ENCODE peak calls at places on chromosomes 16 and 17, in four cellular contexts. R is kidney epithelial cell, I is fibroblast of mammary gland, V is fibroblast of lung. A is an unnamed sample.

GRCh38 chr16:15055141-15056053 is 477 bp downstream of the NTAN1 start:
- DNase-seq in R (no peak), I (peak; percentile 30), V (peak; percentile 42), A (peak; percentile 17)

GRCh38 chr16:52320930-52321439 is 226.0 kb downstream of the TOX3 start:
- DNase-seq in R (no peak), I (no peak), V (no peak), A (no peak)

GRCh38 chr17:4130715-4131114 is 12.1 kb downstream of the ZZEF1 start:
- DNase-seq in R (no peak), I (peak; percentile 76), V (peak; percentile 6), A (no peak)

GRCh38 chr17:75111777-75112176 is 2.0 kb downstream of the ARMC7 start:
- DNase-seq in R (no peak), I (no peak), V (no peak), A (no peak)

GRCh38 chr17:70787721-70788120 is 618.4 kb downstream of the KCNJ2 start:
- DNase-seq in R (no peak), I (no peak), V (no peak), A (peak; percentile 28)

GRCh38 chr17:39753514-39754160 is 15.9 kb downstream of the GRB7 start:
- DNase-seq in R (no peak), I (peak; percentile 1), V (no peak), A (peak; percentile 47)

GRCh38 chr16:56985288-56985961 is 3.9 kb upstream of the NLRC5 start:
- DNase-seq in R (peak; percentile 62), I (peak; percentile 91), V (peak; percentile 88), A (peak; percentile 94)

GRCh38 chr17:9299695-9300094 is 275.9 kb downstream of the STX8 start:
- DNase-seq in R (no peak), I (no peak), V (no peak), A (no peak)

GRCh38 chr17:36949461-36949927 is 740 bp downstream of the AATF start:
- DNase-seq in R (no peak), I (peak; percentile 50), V (peak; percentile 60), A (no peak)

GRCh38 chr17:36869441-36869840 is 67.8 kb upstream of the LHX1 start:
- DNase-seq in R (no peak), I (no peak), V (no peak), A (no peak)

GRCh38 chr17:40458001-40458791 is 14.9 kb downstream of the IGFBP4 start:
- DNase-seq in R (peak; percentile 42), I (peak; percentile 90), V (peak; percentile 90), A (peak; percentile 68)

GRCh38 chr16:78147846-78148535 is 48.5 kb downstream of the WWOX start:
- DNase-seq in R (no peak), I (no peak), V (no peak), A (no peak)

GRCh38 chr16:72814226-72814625 is 233.7 kb downstream of the ZFHX3 start:
- DNase-seq in R (peak; percentile 38), I (peak; percentile 11), V (no peak), A (no peak)

DNA sequence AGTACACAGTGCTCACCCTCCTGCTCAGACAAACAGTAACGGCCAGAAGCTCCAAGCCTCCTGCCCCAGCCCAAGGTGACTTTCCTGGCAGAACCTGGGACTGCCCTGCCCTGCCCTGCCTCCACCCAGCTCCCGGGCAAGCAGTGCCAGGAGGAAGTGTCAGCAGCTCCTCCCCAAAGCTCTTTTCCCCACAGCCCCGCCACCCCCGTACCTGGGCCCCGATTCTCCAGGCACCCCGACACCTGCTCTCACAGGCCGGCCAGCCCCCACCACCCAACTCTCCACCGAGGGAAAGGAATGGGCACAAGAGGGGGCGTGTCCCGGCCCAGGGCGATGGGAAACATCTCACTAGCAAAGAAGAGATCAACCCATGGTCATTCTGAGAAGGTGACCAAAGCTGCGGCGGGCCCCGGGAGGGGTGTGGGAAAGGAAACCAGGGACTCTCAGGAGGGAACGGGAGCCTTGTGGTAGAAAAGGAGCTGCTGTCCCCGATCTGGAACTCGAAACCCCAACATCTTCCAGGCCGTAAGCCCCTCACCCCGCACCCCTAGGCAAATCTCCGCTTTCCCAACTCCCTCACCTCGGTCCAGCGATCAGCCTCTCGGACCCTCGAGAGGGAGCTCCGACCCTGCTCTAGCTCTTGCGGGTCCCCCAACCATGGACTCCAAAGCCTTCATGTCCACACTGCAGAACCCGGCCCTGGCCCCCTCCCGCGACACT is 1.2 kb downstream of the BCAR1 start:
- DNase-seq in R (no peak), I (no peak), V (no peak), A (no peak)
- H3K4me3 ChIP-seq in R (peak overlapping the region; percentile 88), I (peak overlapping the region; percentile 70), V (peak overlapping the region; percentile 80), A (peak overlapping the region; percentile 70)

GRCh38 chr17:65786479-65786878 is 225.0 kb upstream of the AXIN2 start:
- DNase-seq in R (no peak), I (no peak), V (no peak), A (peak; percentile 28)

GRCh38 chr17:65790241-65790640 is 228.8 kb upstream of the AXIN2 start:
- DNase-seq in R (no peak), I (no peak), V (no peak), A (no peak)

GRCh38 chr17:65785109-65785508 is 223.7 kb upstream of the AXIN2 start:
- DNase-seq in R (peak; percentile 77), I (peak; percentile 97), V (peak; percentile 96), A (no peak)

GRCh38 chr17:65783845-65784334 is 222.4 kb upstream of the AXIN2 start:
- DNase-seq in R (peak; percentile 77), I (peak; percentile 94), V (peak; percentile 92), A (peak; percentile 67)

DNA sequence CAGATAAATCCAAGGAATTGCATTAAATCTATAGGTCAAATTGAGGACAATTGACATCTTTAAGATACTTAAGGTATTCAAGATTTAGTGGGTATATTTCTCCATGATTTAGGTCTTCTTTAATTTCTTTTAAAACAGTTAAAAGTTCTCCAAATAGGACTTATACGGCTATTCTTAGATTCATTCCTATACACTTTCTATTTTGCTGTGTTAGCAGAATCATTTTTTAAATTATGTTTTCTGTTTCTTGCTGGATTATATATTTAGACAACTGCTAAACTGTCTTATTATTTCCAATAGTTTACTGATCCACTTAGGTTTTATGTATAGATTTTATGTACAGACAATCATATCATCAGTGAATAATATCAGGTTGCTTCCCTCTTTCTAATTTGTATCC is 226.1 kb upstream of the AXIN2 start:
- DNase-seq in R (no peak), I (no peak), V (no peak), A (no peak)
- H3K4me3 ChIP-seq in R (no peak overlapping the region), I (no peak overlapping the region), V (no peak overlapping the region), A (no peak overlapping the region)

DNA sequence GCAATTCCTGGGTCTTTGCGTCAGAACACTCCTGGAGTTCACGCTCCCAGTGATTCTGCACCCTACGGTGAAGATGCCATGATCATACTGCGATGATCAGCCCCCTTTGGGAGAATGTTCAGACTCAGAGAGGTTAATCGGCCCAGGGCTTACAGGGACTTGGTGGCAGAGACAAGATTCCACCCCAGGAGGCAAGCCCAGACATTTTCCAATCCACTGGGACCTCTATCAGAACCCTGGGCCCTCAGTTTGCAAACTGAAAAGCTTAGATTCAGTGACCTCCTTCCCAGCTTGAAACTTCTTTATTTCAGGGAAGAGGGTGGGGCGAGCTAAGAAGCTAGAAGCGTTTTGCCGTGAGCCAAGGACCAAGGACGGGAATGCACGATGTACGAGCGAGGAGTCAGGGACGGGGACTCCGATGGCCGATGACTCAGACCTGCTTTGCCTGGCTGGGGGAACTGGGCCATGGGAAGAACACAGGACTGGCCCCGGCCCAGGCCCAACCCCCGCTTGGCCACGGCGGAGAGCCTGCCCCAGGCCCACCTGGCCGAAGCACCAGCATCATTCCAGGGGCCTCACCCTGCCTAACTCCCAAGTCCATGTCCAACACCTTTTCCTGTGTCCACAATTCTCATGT is 34.7 kb downstream of the SOCS3 start:
- DNase-seq in R (no peak), I (peak; percentile 82), V (peak; percentile 55), A (no peak)
- H3K4me3 ChIP-seq in R (no peak overlapping the region), I (no peak overlapping the region), V (peak overlapping the region; percentile 29), A (no peak overlapping the region)

GRCh38 chr17:31692632-31693031 is 166.4 kb downstream of the COPRS start:
- DNase-seq in R (no peak), I (no peak), V (no peak), A (no peak)

GRCh38 chr17:31696184-31696602 is 162.9 kb downstream of the COPRS start:
- DNase-seq in R (no peak), I (peak; percentile 93), V (peak; percentile 96), A (peak; percentile 99)

GRCh38 chr17:31695456-31696090 is 163.5 kb downstream of the COPRS start:
- DNase-seq in R (no peak), I (peak; percentile 59), V (peak; percentile 48), A (peak; percentile 75)

GRCh38 chr17:31691251-31691905 is 167.7 kb downstream of the COPRS start:
- DNase-seq in R (no peak), I (no peak), V (no peak), A (no peak)

DNA sequence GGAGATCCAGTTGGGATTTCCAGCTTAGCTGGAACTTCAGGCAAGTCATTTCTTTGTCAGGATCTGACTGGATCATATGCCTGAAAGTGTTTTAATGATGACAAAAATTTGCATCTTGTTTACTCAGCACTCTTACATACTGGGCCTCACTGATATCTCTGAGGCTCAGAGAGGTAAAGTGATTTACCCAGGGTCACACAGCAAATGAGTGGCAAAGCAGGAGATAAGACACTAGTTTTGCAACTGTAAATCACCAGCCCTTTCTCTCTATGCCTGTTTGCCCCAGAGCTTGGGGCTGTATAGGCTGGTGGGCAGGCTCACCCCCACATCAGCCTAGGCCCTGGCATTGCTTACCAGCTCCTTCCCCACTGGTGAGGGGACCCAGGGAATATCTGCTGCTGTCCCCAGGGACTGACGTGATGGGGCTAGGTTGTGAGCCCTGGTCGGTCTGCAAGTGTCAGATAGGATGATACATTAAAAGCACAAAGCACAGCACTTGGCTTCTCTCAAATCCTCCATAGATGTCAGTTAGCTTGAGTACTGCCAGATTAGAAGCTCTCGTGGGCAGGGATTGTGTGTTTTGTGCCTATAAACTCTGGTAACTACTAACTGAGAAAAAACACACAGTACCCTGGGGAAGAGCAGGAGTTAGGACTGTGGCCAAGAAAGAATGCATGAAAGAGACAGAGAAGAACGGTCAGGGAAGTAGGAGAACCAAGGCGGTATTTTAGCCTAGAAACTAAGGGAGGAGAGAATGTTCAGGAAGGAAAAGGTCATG is 165.4 kb downstream of the COPRS start:
- DNase-seq in R (no peak), I (no peak), V (no peak), A (no peak)
- H3K4me3 ChIP-seq in R (no peak overlapping the region), I (no peak overlapping the region), V (no peak overlapping the region), A (no peak overlapping the region)

GRCh38 chr17:79749958-79750357 is 19.2 kb downstream of the ENPP7 start:
- DNase-seq in R (no peak), I (no peak), V (no peak), A (no peak)

GRCh38 chr17:79746955-79747507 is 16.3 kb downstream of the ENPP7 start:
- DNase-seq in R (no peak), I (no peak), V (no peak), A (no peak)

GRCh38 chr17:79747508-79748295 is 17.0 kb downstream of the ENPP7 start:
- DNase-seq in R (no peak), I (no peak), V (no peak), A (no peak)

GRCh38 chr17:79749156-79749815 is 18.5 kb downstream of the ENPP7 start:
- DNase-seq in R (peak; percentile 23), I (peak; percentile 80), V (peak; percentile 67), A (peak; percentile 27)

GRCh38 chr17:79748296-79749099 is 17.8 kb downstream of the ENPP7 start:
- DNase-seq in R (no peak), I (no peak), V (no peak), A (no peak)
- H3K4me3 ChIP-seq in R (no peak overlapping the region), I (no peak overlapping the region), V (no peak overlapping the region), A (no peak overlapping the region)

GRCh38 chr17:77144227-77144626 is 3.5 kb downstream of the SEC14L1 start:
- DNase-seq in R (no peak), I (no peak), V (no peak), A (no peak)
- H3K4me3 ChIP-seq in R (no peak overlapping the region), I (no peak overlapping the region), V (no peak overlapping the region), A (no peak overlapping the region)